ENCODE peak calls at places on chromosomes 12 and 14, in ten cellular contexts. C, R, A, D, S, M, L, O, I and G are unnamed samples.

GRCh38 chr12:2960432-2960956 is 1.3 kb downstream of the TEAD4 start:
- DNase-seq in L (no peak), A (peak), O (no peak), D (no peak), I (peak), M (no peak), S (no peak), C (no peak), R (no peak), G (no peak)

GRCh38 chr14:68749487-68750475 is 43.1 kb downstream of the ZFP36L1 start:
- DNase-seq in C (no peak), R (no peak), D (no peak), M (no peak), L (peak), O (no peak), I (peak), A (no peak), S (no peak), G (no peak)

GRCh38 chr12:105057174-105057573 is 27.1 kb downstream of the ALDH1L2 start:
- DNase-seq in R (no peak), S (no peak), C (no peak), O (no peak), I (no peak), A (no peak), M (no peak), D (no peak), L (no peak), G (no peak)

GRCh38 chr14:61322799-61323290 is 1.5 kb downstream of the PRKCH start:
- DNase-seq in S (no peak), I (no peak), A (no peak), O (no peak), L (no peak), C (no peak), R (no peak), M (peak), D (no peak), G (no peak)

GRCh38 chr14:105430535-105430934 is 10.9 kb downstream of the MTA1 start:
- DNase-seq in C (no peak), A (no peak), D (no peak), I (no peak), O (no peak), R (no peak), S (no peak), M (no peak), L (no peak), G (no peak)

GRCh38 chr14:24483604-24484252 is 24.3 kb downstream of the CMA1 start:
- DNase-seq in O (no peak), A (no peak), I (no peak), R (no peak), C (no peak), D (no peak), L (no peak), M (no peak), S (no peak), G (no peak)

GRCh38 chr12:108815875-108816594 is 41.3 kb downstream of the SSH1 start:
- DNase-seq in I (no peak), S (no peak), M (no peak), R (no peak), C (no peak), D (no peak), O (no peak), A (no peak), L (no peak), G (no peak)

GRCh38 chr14:104434214-104435076 is 145.1 kb upstream of the C14orf180 start:
- DNase-seq in A (no peak), O (peak), I (no peak), M (peak), L (peak), D (no peak), S (peak), C (no peak), R (no peak), G (peak)

GRCh38 chr14:77186911-77187648 is 5.5 kb downstream of the TMEM63C start:
- DNase-seq in L (peak), R (no peak), M (no peak), C (peak), I (no peak), A (no peak), D (no peak), O (no peak), S (no peak), G (peak)

GRCh38 chr14:61355892-61356325 is 34.5 kb downstream of the PRKCH start:
- DNase-seq in O (no peak), L (peak), A (peak), C (no peak), M (no peak), I (no peak), R (peak), S (peak), D (no peak), G (no peak)

GRCh38 chr14:23141706-23142467 is 22.8 kb upstream of the CEBPE start:
- DNase-seq in O (no peak), L (peak), A (no peak), R (no peak), D (no peak), M (peak), I (no peak), C (peak), S (no peak), G (peak)

GRCh38 chr14:29528889-29529288 is 398.8 kb downstream of the PRKD1 start:
- DNase-seq in R (no peak), D (no peak), S (no peak), M (no peak), A (no peak), O (no peak), L (no peak), C (no peak), I (no peak), G (no peak)

GRCh38 chr14:53608369-53608768 is 348.3 kb downstream of the BMP4 start:
- DNase-seq in S (no peak), L (no peak), C (peak), O (no peak), M (no peak), R (no peak), I (no peak), D (no peak), A (no peak), G (peak)

GRCh38 chr14:68522510-68523325 is 270.1 kb downstream of the ZFP36L1 start:
- DNase-seq in D (no peak), M (no peak), O (no peak), A (no peak), L (no peak), C (no peak), S (peak), R (no peak), I (no peak), G (no peak)

GRCh38 chr14:93959239-93960107 is 16.9 kb downstream of the ASB2 start:
- DNase-seq in A (peak), C (peak), L (no peak), D (peak), M (no peak), R (peak), O (no peak), S (no peak), I (peak), G (peak)

GRCh38 chr12:31207799-31208465 is 118.0 kb downstream of the SINHCAF start:
- DNase-seq in A (no peak), D (no peak), C (no peak), R (no peak), S (no peak), I (no peak), L (no peak), M (no peak), O (no peak), G (no peak)

GRCh38 chr14:44782775-44783238 is 178.9 kb downstream of the KLHL28 start:
- DNase-seq in D (no peak), A (no peak), R (no peak), O (no peak), I (no peak), C (no peak), S (no peak), M (no peak), L (no peak), G (no peak)

GRCh38 chr12:31118347-31118830 is 44.7 kb downstream of the DDX11 start:
- DNase-seq in D (no peak), C (no peak), S (no peak), A (no peak), O (peak), I (peak), L (no peak), M (peak), R (no peak), G (no peak)

GRCh38 chr12:89384050-89384749 is 31.9 kb upstream of the DUSP6 start:
- DNase-seq in R (peak), C (peak), A (peak), I (no peak), L (peak), O (no peak), D (no peak), M (peak), S (no peak), G (peak)

GRCh38 chr14:61925043-61925442 is 162.8 kb downstream of the SNAPC1 start:
- DNase-seq in L (no peak), C (no peak), A (peak), O (no peak), M (no peak), R (no peak), I (peak), D (no peak), S (no peak), G (no peak)

GRCh38 chr12:96501139-96501741 is 11.9 kb downstream of the CFAP54 start:
- DNase-seq in M (peak), C (peak), O (no peak), R (no peak), L (no peak), A (peak), I (peak), D (peak), S (no peak), G (peak)

GRCh38 chr12:51593539-51593938 is 2.5 kb downstream of the SCN8A start:
- DNase-seq in R (no peak), S (no peak), M (no peak), C (peak), O (no peak), D (no peak), A (peak), L (no peak), I (peak), G (no peak)

GRCh38 chr12:53543539-53543938 is 36.3 kb upstream of the NPFF start:
- DNase-seq in M (peak), O (no peak), L (peak), C (peak), A (peak), S (no peak), D (peak), I (peak), R (no peak), G (peak)

GRCh38 chr12:110853856-110854255 is 7.1 kb downstream of the CCDC63 start:
- DNase-seq in R (no peak), O (no peak), S (no peak), C (no peak), L (no peak), A (no peak), I (no peak), M (no peak), D (no peak), G (no peak)

GRCh38 chr14:77084991-77085390 is 13.1 kb upstream of the CIPC start:
- DNase-seq in S (no peak), O (no peak), C (no peak), R (no peak), L (no peak), M (no peak), D (no peak), A (no peak), I (no peak), G (no peak)

GRCh38 chr12:52581481-52581880 is 7.8 kb upstream of the KRT74 start:
- DNase-seq in I (no peak), S (peak), A (no peak), L (peak), O (no peak), M (no peak), D (no peak), R (no peak), C (no peak), G (no peak)

GRCh38 chr12:31238764-31239387 is 87.1 kb downstream of the SINHCAF start:
- DNase-seq in I (peak), M (peak), R (no peak), C (peak), S (no peak), O (no peak), L (no peak), D (peak), A (peak), G (peak)

DNA sequence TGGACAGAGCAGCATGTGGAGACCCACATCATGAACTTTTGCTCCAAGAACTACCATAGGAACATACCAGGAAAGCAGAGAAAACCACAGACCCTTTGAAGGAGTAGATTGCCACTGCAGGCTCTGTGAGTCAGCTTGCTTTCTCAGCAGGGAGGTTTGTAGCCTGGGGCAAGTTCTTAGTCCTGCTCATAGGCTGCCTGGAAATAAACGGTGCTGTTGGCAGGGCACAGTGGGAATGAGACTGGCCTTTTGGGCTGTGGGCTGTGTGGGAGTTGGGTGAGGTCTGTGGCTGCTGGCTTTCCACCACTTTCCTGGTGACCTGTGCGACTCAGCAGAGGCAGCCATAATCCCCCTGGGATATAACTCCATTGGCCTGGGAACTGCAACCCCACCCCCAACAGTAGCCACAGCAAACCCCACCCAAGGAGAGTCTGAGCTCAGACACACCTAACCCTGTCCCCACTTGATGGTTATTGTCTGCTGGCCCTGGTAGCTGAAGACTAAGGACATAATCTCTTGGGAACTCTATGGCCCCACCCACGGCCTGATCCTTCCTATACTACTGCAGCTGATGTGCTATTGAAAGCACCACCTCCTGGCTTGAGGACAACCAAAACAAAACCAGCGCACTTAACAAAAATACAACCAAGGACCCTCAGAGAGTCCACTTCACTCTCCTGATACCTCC is 192.1 kb upstream of the GARIN6 start:
- DNase-seq in I (no peak), A (no peak), L (no peak), M (no peak), R (peak), O (no peak), D (no peak), S (no peak), C (no peak), G (no peak)
- TF ChIP-seq EP300 in I (no peak), A (no peak), L (no peak), M (no peak), R (no peak), O (no peak), D (no peak), S (no peak), C (no peak), G (no peak)

GRCh38 chr14:52142504-52142903 is 73.6 kb upstream of the NID2 start:
- DNase-seq in A (no peak), I (no peak), D (no peak), S (no peak), M (no peak), R (no peak), L (no peak), C (no peak), O (no peak), G (no peak)
- TF ChIP-seq POLR2AphosphoS5 in A (no peak), I (no peak), D (no peak), S (no peak), M (no peak), R (no peak), L (no peak), C (no peak), O (no peak), G (no peak)

GRCh38 chr14:37237094-37237493 is 39.4 kb downstream of the MIPOL1 start:
- DNase-seq in S (no peak), I (no peak), M (no peak), C (no peak), O (no peak), L (no peak), R (no peak), D (no peak), A (no peak), G (no peak)

GRCh38 chr14:37234222-37234621 is 36.5 kb downstream of the MIPOL1 start:
- DNase-seq in I (no peak), A (no peak), D (no peak), O (no peak), R (no peak), M (no peak), C (no peak), L (no peak), S (no peak), G (no peak)

GRCh38 chr14:37237735-37238200 is 40.0 kb downstream of the MIPOL1 start:
- DNase-seq in O (no peak), C (no peak), L (no peak), M (no peak), S (no peak), I (no peak), R (no peak), A (peak), D (no peak), G (no peak)

GRCh38 chr14:37230551-37231194 is 32.9 kb downstream of the MIPOL1 start:
- DNase-seq in C (no peak), A (peak), I (peak), D (no peak), O (no peak), R (no peak), M (peak), L (no peak), S (no peak), G (no peak)

GRCh38 chr14:37232907-37233481 is 35.3 kb downstream of the MIPOL1 start:
- DNase-seq in D (no peak), A (peak), L (no peak), M (peak), R (no peak), I (peak), S (no peak), C (no peak), O (no peak), G (no peak)
- TF ChIP-seq EP300 in D (no peak), A (no peak), L (no peak), M (no peak), R (no peak), I (no peak), S (no peak), C (no peak), O (no peak), G (no peak)

GRCh38 chr12:12686472-12686871 is 9.5 kb downstream of the GPR19 start:
- DNase-seq in L (no peak), R (no peak), M (no peak), D (no peak), C (no peak), O (no peak), S (no peak), I (no peak), A (no peak), G (no peak)

GRCh38 chr12:12683298-12683697 is 12.7 kb downstream of the GPR19 start:
- DNase-seq in D (no peak), O (no peak), A (no peak), R (no peak), C (no peak), S (no peak), M (no peak), I (no peak), L (no peak), G (no peak)

GRCh38 chr12:12683725-12684124 is 12.3 kb downstream of the GPR19 start:
- DNase-seq in L (no peak), S (no peak), M (no peak), C (no peak), A (no peak), O (no peak), I (no peak), R (no peak), D (no peak), G (no peak)

GRCh38 chr12:12685305-12685704 is 10.7 kb downstream of the GPR19 start:
- DNase-seq in L (no peak), S (no peak), A (no peak), M (no peak), I (no peak), R (no peak), O (no peak), C (no peak), D (no peak), G (no peak)

DNA sequence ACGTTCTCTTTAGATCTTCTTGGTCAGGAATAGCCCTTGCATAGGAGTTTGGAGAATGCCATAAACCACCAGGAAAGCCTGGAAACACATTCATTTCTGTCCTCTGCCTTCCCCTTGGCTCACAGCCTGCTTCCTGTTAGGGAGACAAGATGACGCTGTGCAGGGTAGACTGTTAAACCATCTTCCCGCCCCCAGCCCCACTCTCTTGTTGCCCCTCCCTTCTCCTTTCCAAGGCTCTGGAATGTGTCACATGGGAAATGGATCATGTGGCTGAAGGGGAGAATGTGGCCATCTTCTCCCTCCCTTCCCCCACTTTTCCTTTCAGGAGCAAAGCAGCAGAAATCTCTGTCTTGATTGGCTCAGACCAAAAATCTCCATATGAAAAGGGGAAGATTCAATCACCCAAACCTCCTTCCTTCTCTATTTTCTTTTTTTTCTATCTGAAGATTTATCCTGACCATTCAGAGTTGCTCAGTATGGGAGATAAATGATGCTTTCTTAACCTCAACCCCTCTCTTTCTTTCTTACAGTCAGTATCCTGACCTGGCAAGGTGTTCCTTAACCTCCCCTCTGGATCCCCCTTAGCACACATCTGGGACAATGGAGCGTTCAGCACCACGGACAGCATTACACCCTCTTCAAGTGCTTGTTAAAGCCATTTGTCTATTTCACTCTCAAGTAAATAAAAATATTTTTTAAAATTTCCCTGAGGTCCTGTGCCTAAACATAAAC is 11.4 kb downstream of the GPR19 start:
- DNase-seq in S (no peak), M (peak), I (peak), A (peak), O (no peak), R (peak), C (no peak), D (no peak), L (no peak), G (no peak)
- TF ChIP-seq POLR2AphosphoS5 in S (no peak), M (no peak), I (no peak), A (no peak), O (no peak), R (peak), C (no peak), D (no peak), L (no peak), G (no peak)

DNA sequence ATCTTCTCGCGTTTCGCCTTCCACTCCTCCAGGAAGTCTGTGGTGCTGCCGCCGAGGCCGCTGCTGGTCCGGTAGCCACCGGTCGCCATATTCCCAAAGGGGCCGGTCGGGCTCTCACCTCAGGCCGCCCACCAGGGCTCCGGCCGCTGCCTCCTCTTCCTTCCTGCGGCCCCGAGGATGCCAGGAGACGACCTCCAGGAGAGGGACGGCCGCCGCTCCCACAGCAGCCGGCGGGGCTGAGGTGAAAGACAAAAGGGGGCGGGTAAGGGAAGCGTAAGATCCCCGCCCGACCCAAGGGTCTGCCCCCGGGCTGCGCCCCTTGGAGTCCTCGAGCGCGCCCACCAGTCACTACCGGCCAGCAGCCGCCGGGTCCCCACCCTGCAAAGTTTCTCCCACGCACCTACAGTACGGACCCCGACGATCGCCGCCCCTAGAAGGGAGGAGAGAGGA is 583 bp downstream of the PAWR start:
- DNase-seq in C (no peak), A (peak), I (no peak), D (no peak), M (peak), R (no peak), O (no peak), L (no peak), S (no peak), G (peak)
- TF ChIP-seq EP300 in C (no peak), A (no peak), I (no peak), D (no peak), M (no peak), R (no peak), O (no peak), L (no peak), S (no peak), G (no peak)

GRCh38 chr14:48504921-48505320 is 829.5 kb upstream of the MDGA2 start:
- DNase-seq in D (no peak), R (no peak), L (no peak), I (no peak), O (no peak), A (no peak), M (no peak), S (no peak), C (no peak), G (no peak)
- TF ChIP-seq POLR2AphosphoS5 in D (no peak), R (no peak), L (no peak), I (no peak), O (no peak), A (no peak), M (no peak), S (no peak), C (no peak), G (no peak)

GRCh38 chr14:89625208-89625987 is 208.4 kb upstream of the FOXN3 start:
- DNase-seq in C (no peak), R (no peak), I (no peak), D (no peak), O (peak), M (peak), L (peak), A (no peak), S (no peak), G (no peak)
- TF ChIP-seq EP300 in C (no peak), R (no peak), I (no peak), D (no peak), O (no peak), M (no peak), L (no peak), A (no peak), S (no peak), G (no peak)